ENCODE peak calls at places on chromosomes 11 and 22, in nine cellular contexts. One of them, this sample, is unnamed.

GRCh38 chr22:35039625-35040024 is 26.3 kb upstream of the ISX start:
- DNase-seq in germinal center: no peak
- DNase-seq in activated T-helper 9 cell treated with anti-CD3 and anti-CD28 coated beads, Interleukin-2, amount 50 U/mL, for 16 hours: no peak
- DNase-seq in AG04449: no peak
- DNase-seq in activated T-cell treated with anti-CD3 and anti-CD28 coated beads, Interleukin-2, amount 50 U/mL, for 72 hours: no peak
- DNase-seq in stimulated activated effector memory CD8-positive, alpha-beta T cell treated with anti-CD3 and anti-CD28 coated beads, Interleukin-12 subunit alpha, Interleukin-12 subunit beta, amount 100 ng/mL, for 72 hours: no peak
- DNase-seq in IMR-90: no peak
- DNase-seq in NCI-H2107: no peak
- DNase-seq in memory B cell: no peak
- DNase-seq in this sample: no peak

GRCh38 chr11:50186146-50186545 is 153.5 kb downstream of the OR4C45 start:
- DNase-seq in memory B cell: no peak
- DNase-seq in stimulated activated effector memory CD8-positive, alpha-beta T cell treated with anti-CD3 and anti-CD28 coated beads, Interleukin-12 subunit alpha, Interleukin-12 subunit beta, amount 100 ng/mL, for 72 hours: no peak
- DNase-seq in IMR-90: no peak
- DNase-seq in NCI-H2107: no peak
- DNase-seq in AG04449: no peak
- DNase-seq in activated T-helper 9 cell treated with anti-CD3 and anti-CD28 coated beads, Interleukin-2, amount 50 U/mL, for 16 hours: no peak
- DNase-seq in germinal center: no peak
- DNase-seq in activated T-cell treated with anti-CD3 and anti-CD28 coated beads, Interleukin-2, amount 50 U/mL, for 72 hours: no peak
- DNase-seq in this sample: no peak

GRCh38 chr11:19199037-19199436 is 2.7 kb downstream of the CSRP3 start:
- DNase-seq in IMR-90: no peak
- DNase-seq in germinal center: no peak
- DNase-seq in activated T-helper 9 cell treated with anti-CD3 and anti-CD28 coated beads, Interleukin-2, amount 50 U/mL, for 16 hours: no peak
- DNase-seq in NCI-H2107: no peak
- DNase-seq in stimulated activated effector memory CD8-positive, alpha-beta T cell treated with anti-CD3 and anti-CD28 coated beads, Interleukin-12 subunit alpha, Interleukin-12 subunit beta, amount 100 ng/mL, for 72 hours: no peak
- DNase-seq in memory B cell: no peak
- DNase-seq in AG04449: no peak
- DNase-seq in activated T-cell treated with anti-CD3 and anti-CD28 coated beads, Interleukin-2, amount 50 U/mL, for 72 hours: no peak
- DNase-seq in this sample: no peak

GRCh38 chr22:44182591-44183588 is 2.2 kb downstream of the PARVG start:
- DNase-seq in AG04449: no peak
- DNase-seq in memory B cell: peak
- DNase-seq in stimulated activated effector memory CD8-positive, alpha-beta T cell treated with anti-CD3 and anti-CD28 coated beads, Interleukin-12 subunit alpha, Interleukin-12 subunit beta, amount 100 ng/mL, for 72 hours: peak
- DNase-seq in activated T-helper 9 cell treated with anti-CD3 and anti-CD28 coated beads, Interleukin-2, amount 50 U/mL, for 16 hours: peak
- DNase-seq in IMR-90: no peak
- DNase-seq in activated T-cell treated with anti-CD3 and anti-CD28 coated beads, Interleukin-2, amount 50 U/mL, for 72 hours: peak
- DNase-seq in NCI-H2107: no peak
- DNase-seq in germinal center: peak
- DNase-seq in this sample: no peak

GRCh38 chr11:117560786-117561530 is 233.3 kb downstream of the CEP164 start:
- DNase-seq in IMR-90: no peak
- DNase-seq in activated T-helper 9 cell treated with anti-CD3 and anti-CD28 coated beads, Interleukin-2, amount 50 U/mL, for 16 hours: no peak
- DNase-seq in activated T-cell treated with anti-CD3 and anti-CD28 coated beads, Interleukin-2, amount 50 U/mL, for 72 hours: no peak
- DNase-seq in memory B cell: no peak
- DNase-seq in NCI-H2107: no peak
- DNase-seq in AG04449: no peak
- DNase-seq in stimulated activated effector memory CD8-positive, alpha-beta T cell treated with anti-CD3 and anti-CD28 coated beads, Interleukin-12 subunit alpha, Interleukin-12 subunit beta, amount 100 ng/mL, for 72 hours: no peak
- DNase-seq in germinal center: no peak
- DNase-seq in this sample: no peak

GRCh38 chr11:42840176-42840829 is 471.5 kb upstream of the API5 start:
- DNase-seq in activated T-cell treated with anti-CD3 and anti-CD28 coated beads, Interleukin-2, amount 50 U/mL, for 72 hours: no peak
- DNase-seq in NCI-H2107: no peak
- DNase-seq in IMR-90: no peak
- DNase-seq in activated T-helper 9 cell treated with anti-CD3 and anti-CD28 coated beads, Interleukin-2, amount 50 U/mL, for 16 hours: no peak
- DNase-seq in memory B cell: no peak
- DNase-seq in germinal center: no peak
- DNase-seq in stimulated activated effector memory CD8-positive, alpha-beta T cell treated with anti-CD3 and anti-CD28 coated beads, Interleukin-12 subunit alpha, Interleukin-12 subunit beta, amount 100 ng/mL, for 72 hours: no peak
- DNase-seq in AG04449: no peak
- DNase-seq in this sample: no peak

GRCh38 chr11:117090111-117090706 is 8.0 kb downstream of the SIK3 start:
- DNase-seq in memory B cell: no peak
- DNase-seq in NCI-H2107: no peak
- DNase-seq in stimulated activated effector memory CD8-positive, alpha-beta T cell treated with anti-CD3 and anti-CD28 coated beads, Interleukin-12 subunit alpha, Interleukin-12 subunit beta, amount 100 ng/mL, for 72 hours: no peak
- DNase-seq in activated T-cell treated with anti-CD3 and anti-CD28 coated beads, Interleukin-2, amount 50 U/mL, for 72 hours: no peak
- DNase-seq in AG04449: no peak
- DNase-seq in germinal center: no peak
- DNase-seq in activated T-helper 9 cell treated with anti-CD3 and anti-CD28 coated beads, Interleukin-2, amount 50 U/mL, for 16 hours: no peak
- DNase-seq in IMR-90: no peak
- DNase-seq in this sample: no peak

GRCh38 chr11:63991558-63991957 is 5.3 kb downstream of the OTUB1 start:
- DNase-seq in activated T-helper 9 cell treated with anti-CD3 and anti-CD28 coated beads, Interleukin-2, amount 50 U/mL, for 16 hours: no peak
- DNase-seq in AG04449: no peak
- DNase-seq in NCI-H2107: no peak
- DNase-seq in activated T-cell treated with anti-CD3 and anti-CD28 coated beads, Interleukin-2, amount 50 U/mL, for 72 hours: no peak
- DNase-seq in memory B cell: no peak
- DNase-seq in stimulated activated effector memory CD8-positive, alpha-beta T cell treated with anti-CD3 and anti-CD28 coated beads, Interleukin-12 subunit alpha, Interleukin-12 subunit beta, amount 100 ng/mL, for 72 hours: no peak
- DNase-seq in IMR-90: no peak
- DNase-seq in germinal center: no peak
- DNase-seq in this sample: no peak

GRCh38 chr11:58059011-58059358 is 28.2 kb downstream of the OR6Q1 start:
- DNase-seq in germinal center: no peak
- DNase-seq in AG04449: peak
- DNase-seq in activated T-helper 9 cell treated with anti-CD3 and anti-CD28 coated beads, Interleukin-2, amount 50 U/mL, for 16 hours: no peak
- DNase-seq in stimulated activated effector memory CD8-positive, alpha-beta T cell treated with anti-CD3 and anti-CD28 coated beads, Interleukin-12 subunit alpha, Interleukin-12 subunit beta, amount 100 ng/mL, for 72 hours: no peak
- DNase-seq in memory B cell: no peak
- DNase-seq in IMR-90: peak
- DNase-seq in NCI-H2107: no peak
- DNase-seq in activated T-cell treated with anti-CD3 and anti-CD28 coated beads, Interleukin-2, amount 50 U/mL, for 72 hours: no peak
- DNase-seq in this sample: no peak

GRCh38 chr11:20278727-20279126 is 84.8 kb upstream of the HTATIP2 start:
- DNase-seq in AG04449: no peak
- DNase-seq in IMR-90: no peak
- DNase-seq in NCI-H2107: no peak
- DNase-seq in activated T-cell treated with anti-CD3 and anti-CD28 coated beads, Interleukin-2, amount 50 U/mL, for 72 hours: no peak
- DNase-seq in germinal center: no peak
- DNase-seq in stimulated activated effector memory CD8-positive, alpha-beta T cell treated with anti-CD3 and anti-CD28 coated beads, Interleukin-12 subunit alpha, Interleukin-12 subunit beta, amount 100 ng/mL, for 72 hours: no peak
- DNase-seq in memory B cell: no peak
- DNase-seq in activated T-helper 9 cell treated with anti-CD3 and anti-CD28 coated beads, Interleukin-2, amount 50 U/mL, for 16 hours: no peak
- DNase-seq in this sample: no peak

GRCh38 chr11:72789493-72790131 is 4.2 kb downstream of the STARD10 start:
- DNase-seq in activated T-helper 9 cell treated with anti-CD3 and anti-CD28 coated beads, Interleukin-2, amount 50 U/mL, for 16 hours: no peak
- DNase-seq in germinal center: no peak
- DNase-seq in memory B cell: no peak
- DNase-seq in NCI-H2107: no peak
- DNase-seq in activated T-cell treated with anti-CD3 and anti-CD28 coated beads, Interleukin-2, amount 50 U/mL, for 72 hours: no peak
- DNase-seq in stimulated activated effector memory CD8-positive, alpha-beta T cell treated with anti-CD3 and anti-CD28 coated beads, Interleukin-12 subunit alpha, Interleukin-12 subunit beta, amount 100 ng/mL, for 72 hours: no peak
- DNase-seq in AG04449: no peak
- DNase-seq in IMR-90: peak
- DNase-seq in this sample: no peak

GRCh38 chr11:75022759-75023396 is 34.1 kb downstream of the NEU3 start:
- DNase-seq in AG04449: peak
- DNase-seq in activated T-helper 9 cell treated with anti-CD3 and anti-CD28 coated beads, Interleukin-2, amount 50 U/mL, for 16 hours: peak
- DNase-seq in germinal center: peak
- DNase-seq in NCI-H2107: peak
- DNase-seq in stimulated activated effector memory CD8-positive, alpha-beta T cell treated with anti-CD3 and anti-CD28 coated beads, Interleukin-12 subunit alpha, Interleukin-12 subunit beta, amount 100 ng/mL, for 72 hours: peak
- DNase-seq in activated T-cell treated with anti-CD3 and anti-CD28 coated beads, Interleukin-2, amount 50 U/mL, for 72 hours: peak
- DNase-seq in IMR-90: peak
- DNase-seq in memory B cell: peak
- DNase-seq in this sample: peak

GRCh38 chr11:109043318-109043717 is 378.4 kb downstream of the DDX10 start:
- DNase-seq in activated T-helper 9 cell treated with anti-CD3 and anti-CD28 coated beads, Interleukin-2, amount 50 U/mL, for 16 hours: no peak
- DNase-seq in germinal center: no peak
- DNase-seq in IMR-90: no peak
- DNase-seq in NCI-H2107: no peak
- DNase-seq in memory B cell: no peak
- DNase-seq in stimulated activated effector memory CD8-positive, alpha-beta T cell treated with anti-CD3 and anti-CD28 coated beads, Interleukin-12 subunit alpha, Interleukin-12 subunit beta, amount 100 ng/mL, for 72 hours: no peak
- DNase-seq in AG04449: no peak
- DNase-seq in activated T-cell treated with anti-CD3 and anti-CD28 coated beads, Interleukin-2, amount 50 U/mL, for 72 hours: no peak
- DNase-seq in this sample: no peak

GRCh38 chr11:65355776-65356393 is 1.3 kb downstream of the TIGD3 start:
- DNase-seq in stimulated activated effector memory CD8-positive, alpha-beta T cell treated with anti-CD3 and anti-CD28 coated beads, Interleukin-12 subunit alpha, Interleukin-12 subunit beta, amount 100 ng/mL, for 72 hours: no peak
- DNase-seq in activated T-helper 9 cell treated with anti-CD3 and anti-CD28 coated beads, Interleukin-2, amount 50 U/mL, for 16 hours: no peak
- DNase-seq in IMR-90: peak
- DNase-seq in NCI-H2107: no peak
- DNase-seq in AG04449: no peak
- DNase-seq in germinal center: no peak
- DNase-seq in memory B cell: no peak
- DNase-seq in activated T-cell treated with anti-CD3 and anti-CD28 coated beads, Interleukin-2, amount 50 U/mL, for 72 hours: no peak
- DNase-seq in this sample: no peak

GRCh38 chr11:122488892-122489291 is 166.6 kb upstream of the UBASH3B start:
- DNase-seq in IMR-90: no peak
- DNase-seq in germinal center: no peak
- DNase-seq in NCI-H2107: no peak
- DNase-seq in stimulated activated effector memory CD8-positive, alpha-beta T cell treated with anti-CD3 and anti-CD28 coated beads, Interleukin-12 subunit alpha, Interleukin-12 subunit beta, amount 100 ng/mL, for 72 hours: no peak
- DNase-seq in activated T-cell treated with anti-CD3 and anti-CD28 coated beads, Interleukin-2, amount 50 U/mL, for 72 hours: no peak
- DNase-seq in activated T-helper 9 cell treated with anti-CD3 and anti-CD28 coated beads, Interleukin-2, amount 50 U/mL, for 16 hours: no peak
- DNase-seq in memory B cell: no peak
- DNase-seq in AG04449: no peak
- DNase-seq in this sample: no peak

GRCh38 chr11:78759067-78759466 is 184.4 kb upstream of the NARS2 start:
- DNase-seq in memory B cell: no peak
- DNase-seq in AG04449: no peak
- DNase-seq in stimulated activated effector memory CD8-positive, alpha-beta T cell treated with anti-CD3 and anti-CD28 coated beads, Interleukin-12 subunit alpha, Interleukin-12 subunit beta, amount 100 ng/mL, for 72 hours: no peak
- DNase-seq in NCI-H2107: no peak
- DNase-seq in germinal center: no peak
- DNase-seq in activated T-cell treated with anti-CD3 and anti-CD28 coated beads, Interleukin-2, amount 50 U/mL, for 72 hours: no peak
- DNase-seq in IMR-90: no peak
- DNase-seq in activated T-helper 9 cell treated with anti-CD3 and anti-CD28 coated beads, Interleukin-2, amount 50 U/mL, for 16 hours: no peak
- DNase-seq in this sample: no peak

GRCh38 chr11:6411594-6412031 is 7.3 kb downstream of the APBB1 start:
- DNase-seq in germinal center: no peak
- DNase-seq in NCI-H2107: no peak
- DNase-seq in AG04449: no peak
- DNase-seq in IMR-90: no peak
- DNase-seq in stimulated activated effector memory CD8-positive, alpha-beta T cell treated with anti-CD3 and anti-CD28 coated beads, Interleukin-12 subunit alpha, Interleukin-12 subunit beta, amount 100 ng/mL, for 72 hours: no peak
- DNase-seq in activated T-helper 9 cell treated with anti-CD3 and anti-CD28 coated beads, Interleukin-2, amount 50 U/mL, for 16 hours: no peak
- DNase-seq in activated T-cell treated with anti-CD3 and anti-CD28 coated beads, Interleukin-2, amount 50 U/mL, for 72 hours: no peak
- DNase-seq in memory B cell: no peak
- DNase-seq in this sample: no peak

GRCh38 chr11:20536784-20537183 is 62.6 kb upstream of the SLC6A5 start:
- DNase-seq in stimulated activated effector memory CD8-positive, alpha-beta T cell treated with anti-CD3 and anti-CD28 coated beads, Interleukin-12 subunit alpha, Interleukin-12 subunit beta, amount 100 ng/mL, for 72 hours: no peak
- DNase-seq in activated T-cell treated with anti-CD3 and anti-CD28 coated beads, Interleukin-2, amount 50 U/mL, for 72 hours: no peak
- DNase-seq in IMR-90: no peak
- DNase-seq in AG04449: no peak
- DNase-seq in memory B cell: no peak
- DNase-seq in activated T-helper 9 cell treated with anti-CD3 and anti-CD28 coated beads, Interleukin-2, amount 50 U/mL, for 16 hours: no peak
- DNase-seq in NCI-H2107: no peak
- DNase-seq in germinal center: no peak
- DNase-seq in this sample: no peak

GRCh38 chr22:30295576-30295975 is 6.3 kb upstream of the CASTOR1 start:
- DNase-seq in activated T-cell treated with anti-CD3 and anti-CD28 coated beads, Interleukin-2, amount 50 U/mL, for 72 hours: no peak
- DNase-seq in AG04449: no peak
- DNase-seq in germinal center: no peak
- DNase-seq in NCI-H2107: no peak
- DNase-seq in memory B cell: no peak
- DNase-seq in activated T-helper 9 cell treated with anti-CD3 and anti-CD28 coated beads, Interleukin-2, amount 50 U/mL, for 16 hours: no peak
- DNase-seq in IMR-90: no peak
- DNase-seq in stimulated activated effector memory CD8-positive, alpha-beta T cell treated with anti-CD3 and anti-CD28 coated beads, Interleukin-12 subunit alpha, Interleukin-12 subunit beta, amount 100 ng/mL, for 72 hours: no peak
- DNase-seq in this sample: no peak

GRCh38 chr11:520428-521178 is 13.6 kb upstream of the RNH1 start:
- DNase-seq in IMR-90: no peak
- DNase-seq in activated T-cell treated with anti-CD3 and anti-CD28 coated beads, Interleukin-2, amount 50 U/mL, for 72 hours: no peak
- DNase-seq in AG04449: no peak
- DNase-seq in NCI-H2107: no peak
- DNase-seq in stimulated activated effector memory CD8-positive, alpha-beta T cell treated with anti-CD3 and anti-CD28 coated beads, Interleukin-12 subunit alpha, Interleukin-12 subunit beta, amount 100 ng/mL, for 72 hours: peak
- DNase-seq in memory B cell: no peak
- DNase-seq in germinal center: no peak
- DNase-seq in activated T-helper 9 cell treated with anti-CD3 and anti-CD28 coated beads, Interleukin-2, amount 50 U/mL, for 16 hours: no peak
- DNase-seq in this sample: no peak

GRCh38 chr22:24185001-24185500 is 3.8 kb downstream of the SUSD2 start:
- DNase-seq in germinal center: no peak
- DNase-seq in IMR-90: no peak
- DNase-seq in activated T-helper 9 cell treated with anti-CD3 and anti-CD28 coated beads, Interleukin-2, amount 50 U/mL, for 16 hours: no peak
- DNase-seq in activated T-cell treated with anti-CD3 and anti-CD28 coated beads, Interleukin-2, amount 50 U/mL, for 72 hours: no peak
- DNase-seq in AG04449: no peak
- DNase-seq in memory B cell: no peak
- DNase-seq in stimulated activated effector memory CD8-positive, alpha-beta T cell treated with anti-CD3 and anti-CD28 coated beads, Interleukin-12 subunit alpha, Interleukin-12 subunit beta, amount 100 ng/mL, for 72 hours: no peak
- DNase-seq in NCI-H2107: no peak
- DNase-seq in this sample: no peak

GRCh38 chr11:67356867-67357561 is 3.7 kb upstream of the POLD4 start:
- DNase-seq in activated T-cell treated with anti-CD3 and anti-CD28 coated beads, Interleukin-2, amount 50 U/mL, for 72 hours: peak
- DNase-seq in memory B cell: peak
- DNase-seq in activated T-helper 9 cell treated with anti-CD3 and anti-CD28 coated beads, Interleukin-2, amount 50 U/mL, for 16 hours: peak
- DNase-seq in IMR-90: peak
- DNase-seq in germinal center: peak
- DNase-seq in AG04449: no peak
- DNase-seq in stimulated activated effector memory CD8-positive, alpha-beta T cell treated with anti-CD3 and anti-CD28 coated beads, Interleukin-12 subunit alpha, Interleukin-12 subunit beta, amount 100 ng/mL, for 72 hours: peak
- DNase-seq in NCI-H2107: peak
- DNase-seq in this sample: peak

GRCh38 chr11:125300791-125301218 is 136.3 kb downstream of the PKNOX2 start:
- DNase-seq in activated T-helper 9 cell treated with anti-CD3 and anti-CD28 coated beads, Interleukin-2, amount 50 U/mL, for 16 hours: no peak
- DNase-seq in AG04449: no peak
- DNase-seq in IMR-90: peak
- DNase-seq in germinal center: no peak
- DNase-seq in activated T-cell treated with anti-CD3 and anti-CD28 coated beads, Interleukin-2, amount 50 U/mL, for 72 hours: no peak
- DNase-seq in stimulated activated effector memory CD8-positive, alpha-beta T cell treated with anti-CD3 and anti-CD28 coated beads, Interleukin-12 subunit alpha, Interleukin-12 subunit beta, amount 100 ng/mL, for 72 hours: no peak
- DNase-seq in NCI-H2107: no peak
- DNase-seq in memory B cell: no peak
- DNase-seq in this sample: no peak